ENCODE peak calls at places on chromosomes 4 and X, in five cellular contexts. H is mesendoderm, W is heart left ventricle, F is HepG2, D is tibial artery. Z is an unnamed sample. For H3K4me1, the result is how much of the 10 kb centered on the place peaks cover.

GRCh38 chrX:130174051-130174704 is 2.4 kb downstream of the RAB33A start:
- DNase-seq in F (no peak), W (no peak), D (peak), H (no peak), Z (no peak)

GRCh38 chr4:2931765-2932560 is 31.2 kb downstream of the NOP14 start:
- DNase-seq in H (no peak), D (peak), W (peak), F (no peak), Z (no peak)

GRCh38 chrX:78029663-78030062 is 60.2 kb upstream of the PGAM4 start:
- DNase-seq in H (peak), D (no peak), F (peak), W (no peak), Z (peak)

GRCh38 chr4:168677063-168677462 is 180.2 kb downstream of the PALLD start:
- DNase-seq in F (no peak), H (no peak), W (no peak), D (no peak), Z (no peak)

GRCh38 chrX:84469226-84469625 is 33.0 kb downstream of the HDX start:
- DNase-seq in H (no peak), F (no peak), D (no peak), W (no peak), Z (peak)

GRCh38 chrX:104961926-104962325 is 258.6 kb downstream of the TEX13A start:
- DNase-seq in F (no peak), W (no peak), H (no peak), D (no peak), Z (no peak)

GRCh38 chrX:136028383-136028984 is 43.2 kb downstream of the SLC9A6 start:
- DNase-seq in F (peak), H (peak), D (no peak), W (no peak), Z (peak)

GRCh38 chr4:173591760-173592159 is 61.7 kb upstream of the HAND2 start:
- DNase-seq in W (no peak), F (no peak), D (no peak), H (peak), Z (no peak)

GRCh38 chrX:16479206-16479869 is 170.6 kb upstream of the S100G start:
- DNase-seq in W (no peak), D (no peak), F (peak), H (no peak), Z (no peak)

GRCh38 chrX:21168401-21169160 is 205.6 kb upstream of the CNKSR2 start:
- DNase-seq in W (no peak), D (no peak), F (no peak), H (no peak), Z (no peak)

GRCh38 chrX:144259054-144259453 is 375.2 kb downstream of the UBE2NL start:
- DNase-seq in D (no peak), W (no peak), H (no peak), F (no peak), Z (no peak)

GRCh38 chr4:119521306-119521705 is 107.3 kb downstream of the PDE5A start:
- DNase-seq in W (no peak), H (no peak), F (peak), D (no peak), Z (no peak)

GRCh38 chr4:179415016-179415841 is 1973.0 kb upstream of the AGA start:
- DNase-seq in F (no peak), H (no peak), W (no peak), D (no peak), Z (no peak)

GRCh38 chrX:136574548-136574947 is 42.5 kb downstream of the VGLL1 start:
- DNase-seq in H (no peak), F (peak), W (no peak), D (no peak), Z (peak)

GRCh38 chr4:145808021-145808650 is 128.2 kb downstream of the C4orf51 start:
- DNase-seq in F (peak), D (no peak), H (peak), W (no peak), Z (peak)

GRCh38 chrX:154602766-154603437 is 16.2 kb downstream of the CTAG1B start:
- DNase-seq in H (no peak), W (no peak), F (no peak), D (no peak), Z (no peak)
- H3K4me1 ChIP-seq in H (under half), W (under half), F (under half), D (under half), Z (under half)

GRCh38 chr4:137631605-137632004 is 99.3 kb upstream of the PCDH18 start:
- DNase-seq in D (no peak), F (no peak), W (no peak), H (no peak), Z (no peak)
- H3K4me3 ChIP-seq in D (no peak), F (no peak), W (no peak), H (no peak), Z (no peak)

DNA sequence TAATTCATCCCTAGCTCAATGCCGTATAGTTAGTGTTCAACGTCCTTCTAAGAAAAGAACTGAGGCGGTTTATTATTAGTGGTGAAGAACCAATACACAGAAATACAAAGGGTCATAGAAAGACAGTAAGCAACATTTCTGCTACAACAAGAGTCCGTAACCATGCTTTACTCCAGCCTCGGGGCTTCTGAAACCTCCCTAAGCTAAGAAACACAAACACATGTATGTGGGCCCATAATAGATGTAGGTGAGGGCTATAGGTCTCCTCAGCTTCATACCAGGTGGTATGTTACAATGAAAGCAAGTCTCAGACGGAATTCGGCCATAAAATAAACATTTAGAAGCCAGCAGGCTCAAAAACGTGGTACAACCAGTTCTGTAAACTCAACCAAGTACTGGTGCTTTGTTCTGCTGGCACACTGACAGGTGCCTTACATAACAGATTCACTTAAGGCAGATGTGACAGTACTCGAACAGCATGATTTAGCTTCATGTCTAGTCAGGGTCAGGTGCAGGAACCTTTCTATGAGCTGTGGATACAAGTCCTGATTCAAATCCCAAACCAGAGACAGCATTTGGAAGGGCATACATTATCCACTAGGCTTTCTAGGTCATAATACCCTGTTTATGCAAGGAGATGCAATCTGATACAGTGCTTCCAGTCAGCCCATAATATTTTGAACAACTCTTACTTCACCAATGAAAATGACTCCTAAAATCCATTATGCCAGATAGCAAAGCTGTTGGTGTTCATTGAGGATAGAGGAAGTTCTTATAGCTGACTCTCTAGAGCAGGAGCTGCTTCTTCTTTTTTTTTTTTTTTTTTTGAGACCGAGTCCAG is 113.7 kb upstream of the ENPP6 start:
- DNase-seq in W (no peak), D (no peak), F (no peak), H (no peak), Z (no peak)
- H3K4me1 ChIP-seq in W (under half), D (under half), F (under half), H (under half), Z (under half)

GRCh38 chrX:98029861-98030260 is 1146.2 kb downstream of the RPA4 start:
- DNase-seq in D (no peak), W (no peak), H (no peak), F (no peak), Z (no peak)
- H3K4me3 ChIP-seq in D (no peak), W (no peak), H (no peak), F (no peak), Z (no peak)

GRCh38 chr4:14880805-14881204 is 121.5 kb upstream of the CPEB2 start:
- DNase-seq in F (no peak), W (no peak), D (no peak), H (no peak), Z (no peak)

GRCh38 chr4:14887842-14888433 is 114.3 kb upstream of the CPEB2 start:
- DNase-seq in W (no peak), D (no peak), F (no peak), H (no peak), Z (no peak)

GRCh38 chr4:14878681-14879080 is 123.6 kb upstream of the CPEB2 start:
- DNase-seq in W (no peak), D (no peak), H (no peak), F (no peak), Z (no peak)

GRCh38 chr4:14879643-14880042 is 122.6 kb upstream of the CPEB2 start:
- DNase-seq in H (no peak), F (no peak), D (no peak), W (no peak), Z (no peak)

GRCh38 chr4:14883166-14883565 is 119.1 kb upstream of the CPEB2 start:
- DNase-seq in D (no peak), H (no peak), W (no peak), F (no peak), Z (no peak)
- H3K4me1 ChIP-seq in D (under half), H (under half), W (under half), F (under half), Z (under half)

GRCh38 chr4:4225915-4226605 is 669 bp downstream of the OTOP1 start:
- DNase-seq in H (no peak), F (no peak), W (no peak), D (no peak), Z (peak)
- H3K4me3 ChIP-seq in H (no peak), F (no peak), W (no peak), D (no peak), Z (no peak)

GRCh38 chr4:183333983-183334382 is 11.8 kb upstream of the CLDN24 start:
- DNase-seq in H (peak), D (no peak), F (peak), W (no peak), Z (no peak)
- H3K4me1 ChIP-seq in H (under half), D (under half), F (under half), W (under half), Z (under half)

GRCh38 chr4:74097631-74098550 is 1.1 kb downstream of the CXCL2 start:
- DNase-seq in F (no peak), H (no peak), W (no peak), D (no peak), Z (no peak)
- H3K4me3 ChIP-seq in F (no peak), H (no peak), W (peak), D (peak), Z (no peak)

GRCh38 chr4:7282094-7282370 is 89.7 kb downstream of the SORCS2 start:
- DNase-seq in F (no peak), H (peak), D (no peak), W (peak), Z (no peak)
- H3K4me1 ChIP-seq in F (under half), H (under half), D (under half), W (under half), Z (under half)

DNA sequence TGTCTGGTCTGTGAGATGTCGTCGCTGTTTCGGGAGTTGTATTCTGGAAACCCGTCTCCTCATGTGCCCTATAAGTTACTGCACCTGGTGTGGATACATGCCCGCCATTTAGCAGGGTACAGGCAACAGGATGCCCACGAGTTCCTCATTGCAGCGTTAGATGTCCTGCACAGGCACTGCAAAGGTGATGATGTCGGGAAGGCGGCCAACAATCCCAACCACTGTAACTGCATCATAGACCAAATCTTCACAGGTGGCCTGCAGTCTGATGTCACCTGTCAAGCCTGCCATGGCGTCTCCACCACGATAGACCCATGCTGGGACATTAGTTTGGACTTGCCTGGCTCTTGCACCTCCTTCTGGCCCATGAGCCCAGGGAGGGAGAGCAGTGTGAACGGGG is 1.4 kb downstream of the USP27X start:
- DNase-seq in W (no peak), F (no peak), D (no peak), H (peak), Z (no peak)
- H3K4me3 ChIP-seq in W (no peak), F (no peak), D (no peak), H (no peak), Z (no peak)

Z was measured in cardiac muscle cell.